ENCODE peak calls at places on chromosomes 1 and 21, in nine cellular contexts. Q is H7; S is fibroblast of the aortic adventitia; K is HCT116; F is heart right ventricle; E is heart left ventricle; C is right lobe of liver; P is CD8-positive, alpha-beta T cell; N is Caco-2. A is an unnamed sample.

GRCh38 chr1:67575861-67576260 is 109.1 kb upstream of the GADD45A start:
- DNase-seq in S (peak), N (no peak), K (no peak), E (no peak), C (no peak), P (no peak), Q (no peak), F (no peak), A (no peak)

GRCh38 chr1:209229494-209230059 is 353.9 kb upstream of the CAMK1G start:
- DNase-seq in F (no peak), K (no peak), P (no peak), Q (no peak), N (no peak), C (no peak), E (no peak), S (no peak), A (no peak)

GRCh38 chr21:42614811-42615342 is 38.5 kb upstream of the PDE9A start:
- DNase-seq in E (no peak), N (peak), F (no peak), C (peak), P (peak), S (no peak), K (no peak), Q (peak), A (no peak)

GRCh38 chr21:44701023-44701400 is 4.0 kb downstream of the KRTAP10-12 start:
- DNase-seq in P (no peak), C (no peak), S (no peak), N (no peak), K (no peak), F (no peak), E (no peak), Q (no peak), A (no peak)

GRCh38 chr1:67682659-67683197 is 2.3 kb upstream of the GADD45A start:
- DNase-seq in F (no peak), P (no peak), Q (no peak), S (peak), E (no peak), N (no peak), C (no peak), K (no peak), A (no peak)

GRCh38 chr1:231172411-231172810 is 10.6 kb downstream of the TRIM67 start:
- DNase-seq in P (no peak), C (no peak), Q (no peak), S (no peak), N (no peak), E (no peak), K (no peak), F (no peak), A (no peak)

GRCh38 chr1:221344693-221345092 is 397.2 kb downstream of the DUSP10 start:
- DNase-seq in S (peak), C (no peak), E (no peak), F (no peak), Q (no peak), N (no peak), K (no peak), P (no peak), A (no peak)

GRCh38 chr1:16067127-16067768 is 6.2 kb downstream of the FAM131C start:
- DNase-seq in S (no peak), C (peak), N (peak), Q (peak), F (no peak), E (no peak), P (no peak), K (no peak), A (peak)

GRCh38 chr21:32603131-32603530 is 9.0 kb downstream of the CFAP298 start:
- DNase-seq in K (no peak), C (no peak), F (no peak), Q (peak), E (no peak), S (no peak), N (no peak), P (no peak), A (no peak)

GRCh38 chr1:21669287-21670058 is at the start of gene RAP1GAP:
- DNase-seq in S (no peak), C (peak), P (no peak), K (no peak), Q (peak), E (no peak), N (peak), F (no peak), A (no peak)

GRCh38 chr1:102550729-102551384 is 554.1 kb upstream of the OLFM3 start:
- DNase-seq in K (peak), F (no peak), C (no peak), E (no peak), P (no peak), Q (no peak), S (peak), N (peak), A (no peak)

GRCh38 chr1:241751524-241751923 is 96.5 kb upstream of the EXO1 start:
- DNase-seq in K (no peak), C (no peak), S (no peak), E (no peak), P (no peak), F (no peak), N (no peak), Q (no peak), A (no peak)

GRCh38 chr1:162578071-162578705 is 16.7 kb downstream of the UAP1 start:
- DNase-seq in C (no peak), Q (no peak), N (no peak), P (no peak), S (no peak), F (no peak), E (no peak), K (no peak), A (no peak)

GRCh38 chr1:235834620-235835019 is 32.1 kb downstream of the LYST start:
- DNase-seq in N (no peak), C (no peak), F (no peak), Q (no peak), E (no peak), S (no peak), P (no peak), K (no peak), A (no peak)

GRCh38 chr1:58812926-58813325 is 29.1 kb upstream of the JUN start:
- DNase-seq in P (peak), F (no peak), E (no peak), Q (no peak), C (no peak), K (no peak), S (no peak), N (no peak), A (no peak)

GRCh38 chr1:48917901-48918603 is 141.4 kb upstream of the BEND5 start:
- DNase-seq in N (no peak), C (peak), P (no peak), F (no peak), E (no peak), Q (no peak), K (no peak), S (no peak), A (no peak)
- H3K4me3 ChIP-seq in N (no peak), C (no peak), P (no peak), F (no peak), E (no peak), Q (no peak), K (no peak), S (no peak), A (no peak)

GRCh38 chr1:8873001-8873400 is 5.5 kb downstream of the ENO1 start:
- DNase-seq in Q (no peak), S (no peak), F (no peak), K (no peak), C (no peak), N (no peak), E (no peak), P (no peak), A (no peak)

GRCh38 chr1:8876099-8876496 is 2.4 kb downstream of the ENO1 start:
- DNase-seq in K (no peak), S (no peak), E (no peak), C (no peak), F (no peak), Q (no peak), P (no peak), N (no peak), A (no peak)

GRCh38 chr1:8873506-8874229 is 4.8 kb downstream of the ENO1 start:
- DNase-seq in P (peak), S (peak), K (peak), N (peak), E (peak), Q (peak), C (peak), F (peak), A (peak)

GRCh38 chr1:8875216-8875861 is 3.1 kb downstream of the ENO1 start:
- DNase-seq in P (no peak), F (no peak), E (no peak), N (no peak), C (no peak), S (no peak), Q (no peak), K (no peak), A (no peak)

GRCh38 chr1:8874230-8875201 is 4.0 kb downstream of the ENO1 start:
- DNase-seq in S (peak), P (no peak), C (no peak), N (no peak), F (no peak), Q (no peak), K (no peak), E (no peak), A (no peak)
- H3K4me3 ChIP-seq in S (no peak), P (no peak), C (no peak), N (peak), F (no peak), Q (no peak), K (peak), E (no peak), A (peak)

GRCh38 chr1:146032613-146033219 is 11.2 kb upstream of the HJV start:
- DNase-seq in S (peak), N (no peak), C (no peak), E (no peak), K (peak), Q (no peak), P (no peak), F (no peak), A (no peak)

GRCh38 chr1:146034976-146035469 is 13.5 kb upstream of the HJV start:
- DNase-seq in K (no peak), C (no peak), S (no peak), P (no peak), N (peak), E (no peak), Q (peak), F (no peak), A (no peak)

GRCh38 chr1:146036241-146036989 is 14.9 kb upstream of the HJV start:
- DNase-seq in C (no peak), E (no peak), K (no peak), P (no peak), F (no peak), Q (no peak), S (no peak), N (no peak), A (no peak)

GRCh38 chr1:146029097-146029496 is 7.6 kb upstream of the HJV start:
- DNase-seq in C (no peak), Q (no peak), S (no peak), N (no peak), F (no peak), K (no peak), P (no peak), E (no peak), A (no peak)

DNA sequence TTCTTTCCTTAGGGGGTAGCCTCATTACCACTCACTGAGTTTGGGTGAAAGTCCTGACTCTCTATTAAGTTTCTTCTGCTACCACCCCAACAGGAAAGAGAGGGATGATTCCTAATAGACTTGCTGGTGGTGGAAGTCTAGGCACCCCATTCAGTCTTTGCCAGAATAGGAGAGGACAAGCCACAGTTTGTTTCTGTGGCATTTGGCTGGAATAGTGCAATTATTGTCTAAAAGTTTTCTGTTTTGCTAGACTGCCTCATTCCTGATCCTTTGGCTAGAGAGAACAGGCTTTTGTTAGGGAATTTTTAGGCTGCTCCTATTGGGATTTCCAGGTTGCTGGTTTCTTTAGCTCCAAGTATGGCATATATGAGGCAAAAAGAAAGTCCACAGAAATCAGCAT is 9.9 kb upstream of the HJV start:
- DNase-seq in P (no peak), N (no peak), Q (no peak), K (no peak), E (no peak), S (no peak), F (no peak), C (no peak), A (no peak)
- H3K4me3 ChIP-seq in P (no peak), N (no peak), Q (no peak), K (no peak), E (no peak), S (no peak), F (no peak), C (no peak), A (no peak)

GRCh38 chr1:6461237-6461530 is 4.8 kb downstream of the TNFRSF25 start:
- DNase-seq in F (no peak), N (no peak), Q (no peak), C (no peak), K (no peak), S (no peak), P (no peak), E (no peak), A (no peak)
- H3K4me3 ChIP-seq in F (no peak), N (no peak), Q (no peak), C (no peak), K (no peak), S (no peak), P (peak), E (peak), A (no peak)

GRCh38 chr1:203453016-203453415 is 22.6 kb upstream of the PRELP start:
- DNase-seq in F (no peak), Q (no peak), E (no peak), K (no peak), N (no peak), S (no peak), C (no peak), P (no peak), A (no peak)
- H3K4me3 ChIP-seq in F (no peak), Q (no peak), E (no peak), K (no peak), N (no peak), S (no peak), C (no peak), P (no peak), A (no peak)

GRCh38 chr1:161215079-161215478 is at the start of gene FCER1G:
- DNase-seq in F (peak), K (no peak), E (peak), P (no peak), C (no peak), N (no peak), Q (no peak), S (no peak), A (no peak)
- H3K4me3 ChIP-seq in F (peak), K (no peak), E (peak), P (peak), C (peak), N (no peak), Q (no peak), S (no peak), A (no peak)